ENCODE peak calls at places on chromosomes 7 and 10, in nine cellular contexts. O is GM12865, E is Peyer's patch, A is astrocyte, P is foreskin fibroblast, H is H1, L is GM23338, Q is astrocyte of the spinal cord, I is hepatocyte. S is an unnamed sample.

GRCh38 chr10:21531164-21531563 is 2.9 kb upstream of the MLLT10 start:
- DNase-seq in L (no peak), P (peak; percentile 59), E (no peak), H (no peak), A (peak; percentile 78), Q (peak; percentile 63), I (no peak), O (no peak), S (peak; percentile 73)

GRCh38 chr7:18041202-18041601 is 13.6 kb upstream of the PRPS1L1 start:
- DNase-seq in E (no peak), L (no peak), P (no peak), Q (peak; percentile 17), H (no peak), I (no peak), A (no peak), O (no peak), S (peak; percentile 43)

GRCh38 chr10:1610986-1611770 is 126.1 kb downstream of the ADARB2 start:
- DNase-seq in Q (no peak), A (no peak), I (no peak), L (no peak), O (no peak), E (no peak), H (no peak), P (no peak), S (no peak)

GRCh38 chr10:99630439-99630838 is 10.2 kb upstream of the SLC25A28 start:
- DNase-seq in L (no peak), A (peak; percentile 42), I (peak; percentile 63), E (no peak), O (peak; percentile 43), P (peak; percentile 76), Q (peak; percentile 39), H (no peak), S (peak; percentile 70)

GRCh38 chr7:43721193-43721806 is 8.0 kb downstream of the COA1 start:
- DNase-seq in H (no peak), E (no peak), O (peak; percentile 63), L (peak; percentile 71), P (peak; percentile 81), I (peak; percentile 66), A (peak; percentile 31), Q (peak; percentile 75), S (peak; percentile 75)

GRCh38 chr10:116627386-116627933 is 6.7 kb downstream of the PNLIPRP2 start:
- DNase-seq in Q (no peak), L (peak; percentile 83), P (no peak), H (peak; percentile 67), O (no peak), I (peak; percentile 75), E (no peak), A (no peak), S (no peak)

GRCh38 chr7:128781126-128781525 is 5.5 kb upstream of the OPN1SW start:
- DNase-seq in Q (peak; percentile 24), A (peak; percentile 74), E (no peak), H (no peak), I (no peak), P (peak; percentile 81), O (no peak), L (no peak), S (no peak)

GRCh38 chr10:125370578-125370977 is 210.2 kb upstream of the CTBP2 start:
- DNase-seq in Q (no peak), A (no peak), E (no peak), H (peak; percentile 93), L (peak; percentile 97), P (no peak), I (peak; percentile 65), O (no peak), S (no peak)

GRCh38 chr10:12699258-12699700 is 302.2 kb downstream of the CCDC3 start:
- DNase-seq in P (no peak), L (no peak), I (peak; percentile 33), O (no peak), H (no peak), E (no peak), Q (peak; percentile 66), A (peak; percentile 90), S (peak; percentile 58)

GRCh38 chr10:5013385-5013784 is 9.7 kb upstream of the AKR1C2 start:
- DNase-seq in P (no peak), L (no peak), I (no peak), O (no peak), H (no peak), Q (no peak), E (no peak), A (no peak), S (no peak)

GRCh38 chr10:50470798-50471582 is 152.8 kb downstream of the SGMS1 start:
- DNase-seq in L (peak; percentile 78), I (peak; percentile 8), H (no peak), A (peak; percentile 86), P (peak; percentile 34), Q (peak; percentile 62), O (no peak), E (no peak), S (peak; percentile 19)

GRCh38 chr10:109902992-109903947 is 20.0 kb downstream of the XPNPEP1 start:
- DNase-seq in P (peak; percentile 77), H (no peak), L (no peak), E (no peak), I (no peak), Q (no peak), O (no peak), A (no peak), S (peak; percentile 48)

GRCh38 chr7:139808401-139808800 is 20.7 kb upstream of the TBXAS1 start:
- DNase-seq in H (no peak), I (no peak), O (no peak), Q (no peak), E (no peak), A (no peak), P (no peak), L (no peak), S (no peak)

GRCh38 chr10:119620241-119620753 is 23.5 kb upstream of the TIAL1 start:
- DNase-seq in O (no peak), H (no peak), L (no peak), A (peak; percentile 14), I (no peak), P (peak; percentile 73), E (no peak), Q (peak; percentile 35), S (no peak)

GRCh38 chr7:2641406-2642393 is 9.9 kb downstream of the TTYH3 start:
- DNase-seq in L (peak; percentile 93), E (peak; percentile 86), O (peak; percentile 65), H (peak; percentile 87), Q (peak; percentile 98), I (peak; percentile 87), A (peak; percentile 97), P (peak; percentile 94), S (peak; percentile 99)
- H3K4me3 ChIP-seq in L (peak overlapping the region; percentile 28), E (no peak overlapping the region), O (no peak overlapping the region), H (no peak overlapping the region), Q (no peak overlapping the region), I (no peak overlapping the region), A (peak overlapping the region; percentile 10), P (no peak overlapping the region), S (no peak overlapping the region)

GRCh38 chr7:22356855-22357310 is at the start of gene RAPGEF5:
- DNase-seq in E (no peak), L (peak; percentile 68), I (peak; percentile 80), A (no peak), P (peak; percentile 30), H (peak; percentile 63), O (peak; percentile 65), Q (no peak), S (no peak)
- TF ChIP-seq CTCF in E (no peak), L (no peak), I (no peak), A (no peak), P (no peak), H (no peak), O (no peak), Q (no peak), S (no peak)

GRCh38 chr7:150801946-150802771 is 1.6 kb downstream of the TMEM176A start:
- DNase-seq in P (no peak), I (no peak), L (no peak), Q (no peak), H (no peak), A (no peak), O (no peak), E (no peak), S (no peak)

GRCh38 chr7:150801242-150801945 is 825 bp downstream of the TMEM176A start:
- DNase-seq in E (no peak), L (no peak), A (no peak), P (no peak), Q (no peak), O (no peak), H (peak; percentile 65), I (no peak), S (no peak)

GRCh38 chr7:150799156-150799555 is 1.0 kb downstream of the TMEM176B start:
- DNase-seq in P (no peak), H (no peak), A (no peak), Q (no peak), O (no peak), E (no peak), L (no peak), I (no peak), S (no peak)

GRCh38 chr7:150800576-150801241 is at the start of gene TMEM176A:
- DNase-seq in H (peak; percentile 64), O (no peak), Q (no peak), L (peak; percentile 37), I (peak; percentile 70), P (no peak), A (no peak), E (no peak), S (no peak)

GRCh38 chr7:150799741-150800575 is at the start of gene TMEM176B:
- DNase-seq in P (no peak), Q (no peak), H (peak; percentile 58), L (peak; percentile 40), E (peak; percentile 25), I (peak; percentile 86), O (no peak), A (no peak), S (no peak)
- H3K4me3 ChIP-seq in P (no peak within 1 kb of the TSS), Q (no peak within 1 kb of the TSS), H (peak within 1 kb of the TSS; percentile 31), L (peak within 1 kb of the TSS; percentile 66), E (peak within 1 kb of the TSS; percentile 50), I (peak within 1 kb of the TSS; percentile 84), O (no peak within 1 kb of the TSS), A (no peak within 1 kb of the TSS), S (no peak within 1 kb of the TSS)

GRCh38 chr10:80201592-80202256 is 3.6 kb downstream of the ANXA11 start:
- DNase-seq in L (no peak), I (no peak), E (no peak), H (no peak), A (no peak), P (no peak), Q (no peak), O (no peak), S (no peak)

GRCh38 chr10:80203835-80204148 is 1.5 kb downstream of the ANXA11 start:
- DNase-seq in L (no peak), A (no peak), P (no peak), I (no peak), Q (no peak), H (no peak), E (no peak), O (no peak), S (no peak)

GRCh38 chr10:80204801-80205477 is 398 bp downstream of the ANXA11 start:
- DNase-seq in E (no peak), L (peak; percentile 60), A (peak; percentile 25), H (no peak), P (peak; percentile 58), I (peak; percentile 67), Q (peak; percentile 28), O (peak; percentile 48), S (peak; percentile 36)

GRCh38 chr10:80204193-80204714 is 1.1 kb downstream of the ANXA11 start:
- DNase-seq in L (peak; percentile 74), A (no peak), Q (peak; percentile 27), H (no peak), O (peak; percentile 15), E (no peak), P (peak; percentile 61), I (peak; percentile 70), S (no peak)

GRCh38 chr10:80202934-80203834 is 2.2 kb downstream of the ANXA11 start:
- DNase-seq in Q (peak; percentile 93), O (peak; percentile 75), I (peak; percentile 89), P (peak; percentile 94), A (peak; percentile 89), H (no peak), E (peak; percentile 74), L (peak; percentile 65), S (peak; percentile 90)
- TF ChIP-seq CTCF in Q (no peak), O (peak; percentile 31), I (peak; percentile 33), P (peak; percentile 23), A (no peak), H (peak; percentile 30), E (peak; percentile 27), L (peak; percentile 57), S (no peak)